ENCODE peak calls at places on chromosomes 3 and 15, in six cellular contexts. K is HepG2, Y is GM23338, I is endothelial cell of umbilical vein, T is PC-3, U is mammary epithelial cell. M is an unnamed sample.
A peak's percentile ranks its signal among the peaks of the same experiment; 100 is the strongest.

GRCh38 chr3:36729204-36730056 is 34.9 kb downstream of the DCLK3 start:
- DNase-seq in K (peak; percentile 34), Y (peak; percentile 59), I (peak; percentile 50), T (peak; percentile 73), U (peak; percentile 28), M (peak; percentile 67)

GRCh38 chr3:122915300-122916055 is 112.1 kb downstream of the SEMA5B start:
- DNase-seq in K (no peak), Y (no peak), I (no peak), T (no peak), U (no peak), M (no peak)

GRCh38 chr3:140927711-140928110 is 13.9 kb upstream of the SLC25A36 start:
- DNase-seq in K (no peak), Y (no peak), I (no peak), T (no peak), U (no peak), M (no peak)

GRCh38 chr3:70647823-70648222 is 335.4 kb upstream of the MDFIC2 start:
- DNase-seq in K (no peak), Y (no peak), I (no peak), T (no peak), U (no peak), M (no peak)

GRCh38 chr3:116340680-116341216 is 104.5 kb downstream of the LSAMP start:
- DNase-seq in K (no peak), Y (no peak), I (no peak), T (no peak), U (no peak), M (peak; percentile 75)

GRCh38 chr15:41494190-41494921 is 682 bp downstream of the ITPKA start:
- DNase-seq in K (peak; percentile 73), Y (peak; percentile 82), I (no peak), T (peak; percentile 31), U (no peak), M (peak; percentile 38)

GRCh38 chr15:47812436-47813109 is 95.3 kb downstream of the SEMA6D start:
- DNase-seq in K (peak; percentile 11), Y (no peak), I (no peak), T (peak; percentile 92), U (peak; percentile 72), M (peak; percentile 6)

GRCh38 chr15:39270976-39271375 is 309.9 kb upstream of the THBS1 start:
- DNase-seq in K (no peak), Y (no peak), I (peak; percentile 90), T (peak; percentile 73), U (peak; percentile 80), M (peak; percentile 100)

GRCh38 chr3:79632842-79633241 is 135.0 kb downstream of the ROBO1 start:
- DNase-seq in K (no peak), Y (no peak), I (no peak), T (no peak), U (peak; percentile 8), M (no peak)

GRCh38 chr3:49804141-49805041 is 1.3 kb downstream of the INKA1 start:
- DNase-seq in K (no peak), Y (no peak), I (peak; percentile 54), T (no peak), U (peak; percentile 25), M (no peak)

GRCh38 chr3:101518421-101518871 is 5.4 kb upstream of the SENP7 start:
- DNase-seq in K (peak; percentile 29), Y (no peak), I (peak; percentile 30), T (peak; percentile 87), U (peak; percentile 84), M (no peak)

GRCh38 chr15:90364251-90364650 is 12.2 kb downstream of the ZNF774 start:
- DNase-seq in K (no peak), Y (no peak), I (peak; percentile 27), T (peak; percentile 82), U (peak; percentile 81), M (peak; percentile 77)

GRCh38 chr3:160643994-160644393 is 33.0 kb upstream of the ARL14 start:
- DNase-seq in K (no peak), Y (peak; percentile 52), I (peak; percentile 14), T (peak; percentile 53), U (no peak), M (peak; percentile 41)

GRCh38 chr15:70355275-70355795 is 257.6 kb upstream of the TLE3 start:
- DNase-seq in K (no peak), Y (no peak), I (no peak), T (no peak), U (no peak), M (no peak)

GRCh38 chr3:195226900-195227447 is 44.0 kb downstream of the XXYLT1 start:
- DNase-seq in K (peak; percentile 22), Y (peak; percentile 45), I (peak; percentile 46), T (peak; percentile 15), U (no peak), M (peak; percentile 35)

GRCh38 chr3:152270145-152270870 is 1.6 kb downstream of the MBNL1 start:
- DNase-seq in K (peak; percentile 39), Y (no peak), I (peak; percentile 51), T (peak; percentile 23), U (no peak), M (peak; percentile 53)

GRCh38 chr15:67145710-67146109 is 80.3 kb downstream of the SMAD3 start:
- DNase-seq in K (no peak), Y (no peak), I (no peak), T (no peak), U (no peak), M (no peak)

GRCh38 chr15:26773917-26774316 is 1.1 kb upstream of the GABRB3 start:
- DNase-seq in K (no peak), Y (peak; percentile 82), I (no peak), T (no peak), U (no peak), M (no peak)
- TF ChIP-seq EZH2 in K (no peak), Y (no peak), I (peak; percentile 3), T (no peak), U (no peak), M (no peak)

GRCh38 chr3:197339841-197340520 is 41.6 kb upstream of the DLG1 start:
- DNase-seq in K (peak; percentile 43), Y (no peak), I (no peak), T (peak; percentile 60), U (peak; percentile 13), M (peak; percentile 71)

GRCh38 chr3:197343111-197343510 is 44.7 kb upstream of the DLG1 start:
- DNase-seq in K (no peak), Y (no peak), I (no peak), T (no peak), U (no peak), M (no peak)

GRCh38 chr3:197338586-197338985 is 40.2 kb upstream of the DLG1 start:
- DNase-seq in K (no peak), Y (no peak), I (no peak), T (no peak), U (no peak), M (no peak)

GRCh38 chr3:197337656-197338055 is 39.2 kb upstream of the DLG1 start:
- DNase-seq in K (no peak), Y (no peak), I (no peak), T (peak; percentile 72), U (peak; percentile 69), M (no peak)

DNA sequence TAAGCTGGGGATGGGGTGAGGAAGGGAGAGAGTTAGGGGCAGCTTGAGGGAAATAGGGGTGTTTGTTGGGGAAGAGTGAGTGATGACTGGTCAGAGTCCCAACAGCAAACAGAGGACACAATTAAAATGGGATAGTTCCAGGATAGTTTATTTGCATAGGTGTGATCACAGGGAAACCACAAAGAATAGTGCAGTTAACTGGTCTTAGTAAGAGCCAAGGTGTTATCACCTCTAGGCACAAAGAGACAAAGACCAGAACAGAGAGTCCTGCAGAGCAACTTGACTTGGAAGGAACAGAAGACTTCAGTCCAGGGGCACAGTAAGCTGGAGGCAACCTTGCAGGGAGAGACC is 42.1 kb upstream of the DLG1 start:
- DNase-seq in K (no peak), Y (no peak), I (no peak), T (no peak), U (no peak), M (no peak)
- TF ChIP-seq EZH2 in K (no peak), Y (no peak), I (no peak), T (no peak), U (no peak), M (no peak)

GRCh38 chr15:100879046-100879445 is 585 bp upstream of the ALDH1A3 start:
- DNase-seq in K (no peak), Y (peak; percentile 55), I (no peak), T (no peak), U (no peak), M (peak; percentile 42)
- TF ChIP-seq EZH2 in K (no peak), Y (no peak), I (no peak), T (no peak), U (no peak), M (no peak)

DNA sequence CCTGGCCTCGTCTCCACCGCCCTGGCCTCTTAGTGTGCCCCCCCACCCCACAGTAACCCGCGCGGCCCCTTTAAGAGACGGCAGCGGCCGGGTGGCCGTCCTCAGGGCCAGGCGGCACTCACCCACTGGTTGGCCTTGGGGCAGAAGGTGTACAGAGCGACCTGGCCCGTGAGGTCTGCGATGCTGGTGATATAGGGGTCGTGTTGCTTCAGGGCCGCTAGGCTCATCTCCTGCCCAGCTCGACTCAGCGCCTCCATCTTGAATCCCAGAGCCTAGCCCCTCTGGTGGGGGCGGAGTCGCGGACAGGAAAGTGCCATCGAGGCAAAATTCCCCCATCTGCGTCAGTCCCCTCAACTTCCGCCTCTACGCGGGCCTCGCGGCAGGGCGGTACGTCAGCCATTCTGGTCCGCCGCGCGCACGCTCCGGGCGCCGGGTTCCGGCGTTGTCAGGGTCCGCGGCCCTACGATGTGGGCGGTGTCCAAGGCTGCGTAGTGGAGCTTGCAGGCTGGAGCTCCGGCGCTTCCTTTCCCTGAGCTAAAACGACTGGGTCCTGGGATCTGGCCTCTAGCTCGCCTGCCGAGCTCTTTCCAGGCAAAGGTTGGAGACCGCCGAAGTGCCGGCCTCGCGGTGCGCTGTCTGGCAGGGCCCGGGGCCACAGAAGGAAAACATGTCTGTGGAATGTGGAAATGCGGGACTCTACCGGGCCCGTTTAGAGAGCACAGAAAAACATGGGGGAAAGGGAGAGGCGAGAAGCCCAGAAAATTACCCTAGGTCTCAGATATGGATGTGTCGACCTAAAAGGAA is at the start of gene DCP1A:
- DNase-seq in K (peak; percentile 93), Y (peak; percentile 99), I (peak; percentile 99), T (peak; percentile 97), U (peak; percentile 95), M (peak; percentile 99)
- TF ChIP-seq EZH2 in K (no peak), Y (no peak), I (no peak), T (no peak), U (no peak), M (no peak)

DNA sequence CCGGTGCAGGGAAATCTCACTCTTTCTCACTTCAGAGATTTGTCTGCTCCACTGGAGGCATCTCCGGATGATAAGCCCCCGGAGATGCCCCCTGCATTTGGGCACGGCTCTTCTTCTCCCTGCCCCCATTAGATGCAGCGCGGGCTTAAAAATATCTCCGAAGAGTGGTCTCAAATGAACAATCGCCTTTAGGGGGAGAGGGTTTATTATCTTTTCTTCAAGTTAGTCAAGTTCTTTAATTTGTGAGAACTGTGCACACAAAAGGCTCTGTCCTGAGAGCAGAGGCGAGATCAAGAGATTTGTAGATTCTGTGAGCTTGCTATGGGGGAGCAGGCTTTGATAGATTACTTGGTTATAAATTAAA is 645 bp upstream of the PRTG start:
- DNase-seq in K (no peak), Y (no peak), I (peak; percentile 42), T (no peak), U (no peak), M (no peak)
- TF ChIP-seq EZH2 in K (no peak), Y (peak; percentile 87), I (no peak), T (no peak), U (no peak), M (peak; percentile 37)